ENCODE peak calls at places on chromosome 18, in seven cellular contexts. J, U, I, C, B, A and K are unnamed samples.

GRCh38 chr18:23495723-23496440 is 7.4 kb upstream of the RMC1 start:
- DNase-seq in J (no peak), C (no peak), U (no peak), I (no peak), A (no peak), B (no peak), K (no peak)

GRCh38 chr18:8876887-8877286 is 171.5 kb downstream of the MTCL1 start:
- DNase-seq in I (no peak), A (no peak), J (no peak), U (no peak), C (no peak), B (no peak), K (no peak)

GRCh38 chr18:36436387-36436786 is 138.9 kb downstream of the FHOD3 start:
- DNase-seq in U (no peak), C (no peak), J (no peak), B (no peak), I (no peak), A (no peak), K (no peak)

GRCh38 chr18:48879008-48879431 is 71.7 kb downstream of the SMAD7 start:
- DNase-seq in I (no peak), J (no peak), C (peak), B (no peak), U (no peak), A (no peak), K (peak)

GRCh38 chr18:73531601-73532000 is 616.0 kb downstream of the FBXO15 start:
- DNase-seq in C (no peak), A (no peak), B (no peak), I (no peak), U (no peak), J (no peak), K (no peak)

GRCh38 chr18:13305326-13305725 is 86.8 kb downstream of the LDLRAD4 start:
- DNase-seq in A (no peak), C (no peak), J (no peak), U (no peak), I (no peak), B (no peak), K (no peak)

GRCh38 chr18:56374005-56374655 is 264.3 kb downstream of the TXNL1 start:
- DNase-seq in I (no peak), J (no peak), A (no peak), C (no peak), B (no peak), U (peak), K (no peak)

GRCh38 chr18:23235860-23236259 is 100.6 kb downstream of the CABLES1 start:
- DNase-seq in I (no peak), J (no peak), A (no peak), C (peak), B (no peak), U (no peak), K (no peak)

GRCh38 chr18:70294471-70295191 is 5.8 kb downstream of the SOCS6 start:
- DNase-seq in U (no peak), I (no peak), B (no peak), A (no peak), J (no peak), C (no peak), K (no peak)
- TF ChIP-seq CTCF in U (no peak), I (no peak), B (no peak), A (no peak), J (no peak), C (no peak), K (no peak)

GRCh38 chr18:62714671-62715438 is 486 bp upstream of the PHLPP1 start:
- DNase-seq in I (peak), U (peak), A (peak), J (peak), B (peak), C (peak), K (peak)
- TF ChIP-seq CTCF in I (peak), U (peak), A (peak), J (peak), B (no peak), C (peak), K (no peak)

DNA sequence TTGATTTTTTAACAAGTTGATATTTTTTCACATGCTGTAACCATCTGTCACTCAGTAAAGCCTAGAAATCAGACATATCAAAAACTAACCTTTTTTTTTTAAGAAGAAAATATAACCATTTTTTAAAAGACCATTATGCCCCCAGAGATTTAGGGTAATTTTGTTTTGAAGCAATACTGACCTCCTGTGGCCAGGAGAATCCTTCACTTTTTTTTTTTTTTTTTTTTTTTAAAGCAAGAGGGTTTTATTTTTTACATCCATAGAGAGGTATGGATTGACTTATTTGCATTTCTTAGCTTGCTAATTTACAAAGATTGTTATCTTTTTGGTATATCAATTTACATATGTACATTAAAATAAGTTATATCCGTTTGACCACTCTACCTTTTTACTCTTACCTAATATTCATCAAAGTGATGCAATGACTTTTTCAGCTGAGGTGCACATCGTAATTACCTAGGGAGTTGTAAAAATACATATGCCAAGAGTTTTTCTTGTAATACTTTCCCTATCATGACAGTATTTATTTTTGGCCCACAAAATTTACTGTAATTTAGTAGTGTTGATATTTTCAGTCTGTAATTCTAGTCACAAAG is 161.9 kb downstream of the SOCS6 start:
- DNase-seq in I (no peak), C (no peak), B (no peak), A (no peak), U (peak), J (peak), K (no peak)
- TF ChIP-seq CTCF in I (no peak), C (peak), B (peak), A (no peak), U (peak), J (peak), K (peak)

GRCh38 chr18:75208055-75208835 is 694 bp downstream of the PTGR3 start:
- DNase-seq in U (peak), C (peak), A (peak), J (no peak), B (peak), I (peak), K (no peak)
- TF ChIP-seq CTCF in U (no peak), C (peak), A (no peak), J (no peak), B (no peak), I (no peak), K (no peak)

DNA sequence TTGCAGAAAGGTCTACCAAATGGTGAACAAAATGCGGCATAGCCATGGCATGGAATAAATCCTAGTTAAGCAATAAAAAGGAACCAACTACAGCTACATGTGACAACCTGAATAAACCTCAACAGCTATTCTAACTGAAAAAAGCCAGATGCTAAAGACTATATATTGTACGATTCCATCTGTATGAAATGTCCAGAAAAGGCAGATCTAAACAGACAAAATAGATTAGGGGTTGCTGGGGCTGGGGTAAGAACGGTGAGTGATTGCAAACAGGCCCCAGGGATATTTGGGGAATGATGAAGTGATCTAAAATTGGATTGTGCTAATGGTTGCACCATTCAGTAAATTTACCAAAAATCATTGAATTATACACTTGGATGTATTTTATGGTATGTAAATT is 2.8 kb downstream of the CCDC68 start:
- DNase-seq in I (no peak), J (no peak), B (no peak), U (no peak), C (no peak), A (no peak), K (no peak)
- TF ChIP-seq CTCF in I (no peak), J (no peak), B (no peak), U (no peak), C (no peak), A (no peak), K (no peak)

DNA sequence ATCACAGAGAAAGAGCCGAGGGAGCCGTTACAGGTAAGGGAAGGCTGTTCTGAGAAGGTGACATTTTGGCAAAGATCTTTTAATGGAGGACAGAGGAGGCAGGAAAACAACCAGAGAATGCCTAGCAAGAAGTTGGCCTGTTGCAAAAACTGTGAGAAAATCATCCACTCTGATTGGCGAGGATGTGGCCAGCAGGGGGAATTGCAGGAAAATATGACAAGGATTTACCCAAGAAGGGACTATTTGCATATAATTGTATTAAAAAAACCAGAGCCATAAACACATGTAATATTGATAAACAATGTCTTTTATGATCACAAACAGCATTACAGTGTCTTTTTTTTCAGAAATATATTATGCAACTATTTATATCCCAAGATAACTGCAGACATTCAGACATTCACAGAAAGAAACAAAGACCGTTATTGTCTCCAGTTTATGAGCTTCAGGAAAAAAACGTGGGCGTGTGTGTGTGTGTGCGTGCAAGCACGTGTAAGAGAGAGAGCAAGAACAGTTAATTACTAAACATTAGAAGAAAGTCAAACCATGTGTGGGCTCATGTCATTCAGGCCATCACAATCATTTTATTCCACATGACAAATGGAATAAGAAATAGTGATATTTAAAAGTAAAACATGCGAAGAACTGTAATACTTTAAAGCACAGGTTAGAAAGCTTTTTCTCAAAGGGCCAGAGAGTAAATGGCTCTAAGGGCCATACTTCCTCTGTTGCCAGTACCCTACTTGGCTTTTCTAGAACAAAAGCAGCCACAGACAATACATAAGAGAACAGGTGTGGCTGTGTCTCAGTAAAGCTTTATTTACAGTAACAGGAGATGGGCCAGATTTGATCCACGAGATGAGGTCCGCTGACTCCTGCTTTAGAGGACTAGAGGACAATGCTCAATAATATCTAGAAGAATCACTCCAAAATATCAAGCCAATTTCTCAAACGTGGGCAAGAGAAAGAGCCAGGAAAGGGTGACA is 324.1 kb downstream of the DLGAP1 start:
- DNase-seq in U (no peak), J (no peak), C (no peak), A (no peak), B (no peak), I (no peak), K (no peak)
- TF ChIP-seq CTCF in U (no peak), J (peak), C (peak), A (no peak), B (peak), I (no peak), K (no peak)

GRCh38 chr18:74598350-74599001 is 806 bp downstream of the ZNF407 start:
- DNase-seq in B (peak), J (no peak), U (peak), C (peak), I (peak), A (peak), K (peak)
- TF ChIP-seq CTCF in B (peak), J (peak), U (peak), C (peak), I (no peak), A (peak), K (no peak)

GRCh38 chr18:46356278-46357033 is 252.3 kb downstream of the HAUS1 start:
- DNase-seq in U (no peak), B (no peak), J (no peak), C (no peak), I (no peak), A (no peak), K (no peak)
- TF ChIP-seq CTCF in U (no peak), B (no peak), J (no peak), C (no peak), I (no peak), A (no peak), K (no peak)

GRCh38 chr18:12287684-12288405 is 20.2 kb upstream of the TUBB6 start:
- DNase-seq in U (peak), A (no peak), B (peak), J (peak), C (peak), I (peak), K (peak)
- TF ChIP-seq CTCF in U (peak), A (no peak), B (no peak), J (peak), C (no peak), I (no peak), K (no peak)

DNA sequence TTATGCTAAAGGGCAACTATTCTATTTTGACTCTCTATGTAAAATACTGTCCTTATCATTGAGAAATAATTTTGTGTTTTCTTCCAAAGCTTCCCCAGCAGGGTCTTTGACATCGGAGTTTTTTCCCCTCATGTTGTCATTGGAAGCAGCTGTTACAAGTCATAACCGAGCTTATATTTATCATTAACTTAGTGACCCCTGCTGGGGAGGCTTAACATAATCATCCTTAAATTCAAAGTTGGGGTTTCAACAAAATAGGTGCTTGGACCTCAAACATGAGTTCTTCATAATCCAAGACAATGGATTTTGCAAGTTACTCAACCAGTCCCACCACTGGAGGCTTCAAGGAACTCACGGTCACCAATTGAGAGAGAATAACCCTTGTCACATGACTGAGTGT is 330.9 kb downstream of the DCC start:
- DNase-seq in B (no peak), J (no peak), U (peak), A (no peak), C (no peak), I (no peak), K (no peak)
- TF ChIP-seq CTCF in B (peak), J (no peak), U (peak), A (no peak), C (peak), I (no peak), K (no peak)